ENCODE peak calls at places on chromosomes 16 and 17, in eight cellular contexts. One of them, this sample, is unnamed.
A peak's percentile ranks its signal among the peaks of the same experiment; 100 is the strongest.

GRCh38 chr17:62870581-62870964 is 62.5 kb upstream of the MARCHF10 start:
- DNase-seq in NCI-H2081: no peak
- DNase-seq in putamen: no peak
- DNase-seq in activated naive CD8-positive, alpha-beta T cell treated with anti-CD3 and anti-CD28 coated beads, Interleukin-2, amount 50 U/mL, for 24 hours: no peak
- DNase-seq in hypothalamus: no peak
- DNase-seq in endothelial cell: no peak
- DNase-seq in amniotic stem cell: no peak
- DNase-seq in NCI-H1694: peak; percentile 70
- DNase-seq in this sample: no peak

GRCh38 chr16:52552643-52553042 is 5.7 kb upstream of the TOX3 start:
- DNase-seq in amniotic stem cell: no peak
- DNase-seq in hypothalamus: no peak
- DNase-seq in putamen: no peak
- DNase-seq in activated naive CD8-positive, alpha-beta T cell treated with anti-CD3 and anti-CD28 coated beads, Interleukin-2, amount 50 U/mL, for 24 hours: no peak
- DNase-seq in NCI-H2081: peak; percentile 54
- DNase-seq in endothelial cell: no peak
- DNase-seq in NCI-H1694: no peak
- DNase-seq in this sample: no peak

GRCh38 chr16:24645739-24646645 is 83.5 kb upstream of the TNRC6A start:
- DNase-seq in activated naive CD8-positive, alpha-beta T cell treated with anti-CD3 and anti-CD28 coated beads, Interleukin-2, amount 50 U/mL, for 24 hours: no peak
- DNase-seq in endothelial cell: no peak
- DNase-seq in amniotic stem cell: peak; percentile 97
- DNase-seq in putamen: no peak
- DNase-seq in hypothalamus: no peak
- DNase-seq in NCI-H1694: peak; percentile 2
- DNase-seq in NCI-H2081: no peak
- DNase-seq in this sample: no peak

GRCh38 chr16:15716694-15717447 is 66.8 kb downstream of the NDE1 start:
- DNase-seq in hypothalamus: no peak
- DNase-seq in activated naive CD8-positive, alpha-beta T cell treated with anti-CD3 and anti-CD28 coated beads, Interleukin-2, amount 50 U/mL, for 24 hours: no peak
- DNase-seq in NCI-H2081: no peak
- DNase-seq in amniotic stem cell: no peak
- DNase-seq in endothelial cell: no peak
- DNase-seq in NCI-H1694: no peak
- DNase-seq in putamen: no peak
- DNase-seq in this sample: no peak

GRCh38 chr17:48816774-48817590 is at the start of gene TTLL6:
- DNase-seq in endothelial cell: peak; percentile 70
- DNase-seq in amniotic stem cell: no peak
- DNase-seq in NCI-H2081: peak; percentile 99
- DNase-seq in hypothalamus: peak; percentile 9
- DNase-seq in activated naive CD8-positive, alpha-beta T cell treated with anti-CD3 and anti-CD28 coated beads, Interleukin-2, amount 50 U/mL, for 24 hours: peak; percentile 65
- DNase-seq in putamen: peak; percentile 45
- DNase-seq in NCI-H1694: peak; percentile 79
- DNase-seq in this sample: no peak

GRCh38 chr16:57115504-57116182 is 23.3 kb downstream of the CPNE2 start:
- DNase-seq in NCI-H2081: peak; percentile 13
- DNase-seq in endothelial cell: no peak
- DNase-seq in NCI-H1694: no peak
- DNase-seq in putamen: peak; percentile 96
- DNase-seq in amniotic stem cell: no peak
- DNase-seq in activated naive CD8-positive, alpha-beta T cell treated with anti-CD3 and anti-CD28 coated beads, Interleukin-2, amount 50 U/mL, for 24 hours: no peak
- DNase-seq in hypothalamus: peak; percentile 76
- DNase-seq in this sample: no peak

GRCh38 chr16:84334058-84334457 is 34.3 kb upstream of the ATP2C2 start:
- DNase-seq in activated naive CD8-positive, alpha-beta T cell treated with anti-CD3 and anti-CD28 coated beads, Interleukin-2, amount 50 U/mL, for 24 hours: no peak
- DNase-seq in putamen: no peak
- DNase-seq in endothelial cell: no peak
- DNase-seq in NCI-H1694: no peak
- DNase-seq in hypothalamus: no peak
- DNase-seq in NCI-H2081: no peak
- DNase-seq in amniotic stem cell: no peak
- DNase-seq in this sample: no peak

GRCh38 chr16:28264656-28265055 is 27.7 kb upstream of the SBK1 start:
- DNase-seq in NCI-H2081: no peak
- DNase-seq in hypothalamus: no peak
- DNase-seq in amniotic stem cell: no peak
- DNase-seq in endothelial cell: no peak
- DNase-seq in activated naive CD8-positive, alpha-beta T cell treated with anti-CD3 and anti-CD28 coated beads, Interleukin-2, amount 50 U/mL, for 24 hours: no peak
- DNase-seq in putamen: no peak
- DNase-seq in NCI-H1694: no peak
- DNase-seq in this sample: no peak

GRCh38 chr16:68069511-68070248 is 15.5 kb upstream of the NFATC3 start:
- DNase-seq in NCI-H2081: no peak
- DNase-seq in amniotic stem cell: no peak
- DNase-seq in NCI-H1694: peak; percentile 28
- DNase-seq in putamen: no peak
- DNase-seq in activated naive CD8-positive, alpha-beta T cell treated with anti-CD3 and anti-CD28 coated beads, Interleukin-2, amount 50 U/mL, for 24 hours: no peak
- DNase-seq in hypothalamus: no peak
- DNase-seq in endothelial cell: no peak
- DNase-seq in this sample: no peak

GRCh38 chr17:76252040-76252954 is 12.0 kb upstream of the RNF157 start:
- DNase-seq in NCI-H2081: no peak
- DNase-seq in amniotic stem cell: peak; percentile 84
- DNase-seq in hypothalamus: no peak
- DNase-seq in putamen: no peak
- DNase-seq in activated naive CD8-positive, alpha-beta T cell treated with anti-CD3 and anti-CD28 coated beads, Interleukin-2, amount 50 U/mL, for 24 hours: peak; percentile 34
- DNase-seq in endothelial cell: no peak
- DNase-seq in NCI-H1694: no peak
- DNase-seq in this sample: peak; percentile 50

GRCh38 chr16:83903739-83904138 is 4.8 kb downstream of the MLYCD start:
- DNase-seq in activated naive CD8-positive, alpha-beta T cell treated with anti-CD3 and anti-CD28 coated beads, Interleukin-2, amount 50 U/mL, for 24 hours: no peak
- DNase-seq in NCI-H2081: no peak
- DNase-seq in hypothalamus: no peak
- DNase-seq in endothelial cell: no peak
- DNase-seq in putamen: no peak
- DNase-seq in amniotic stem cell: no peak
- DNase-seq in NCI-H1694: peak; percentile 54
- DNase-seq in this sample: no peak

GRCh38 chr17:79018045-79018695 is 5.8 kb upstream of the C1QTNF1 start:
- DNase-seq in putamen: no peak
- DNase-seq in hypothalamus: no peak
- DNase-seq in NCI-H1694: no peak
- DNase-seq in amniotic stem cell: no peak
- DNase-seq in endothelial cell: no peak
- DNase-seq in activated naive CD8-positive, alpha-beta T cell treated with anti-CD3 and anti-CD28 coated beads, Interleukin-2, amount 50 U/mL, for 24 hours: no peak
- DNase-seq in NCI-H2081: no peak
- DNase-seq in this sample: no peak

GRCh38 chr16:77183137-77183536 is 7.9 kb upstream of the MON1B start:
- DNase-seq in putamen: no peak
- DNase-seq in activated naive CD8-positive, alpha-beta T cell treated with anti-CD3 and anti-CD28 coated beads, Interleukin-2, amount 50 U/mL, for 24 hours: no peak
- DNase-seq in hypothalamus: no peak
- DNase-seq in endothelial cell: no peak
- DNase-seq in NCI-H1694: no peak
- DNase-seq in amniotic stem cell: no peak
- DNase-seq in NCI-H2081: no peak
- DNase-seq in this sample: no peak

GRCh38 chr17:14730821-14731220 is 429.9 kb downstream of the HS3ST3B1 start:
- DNase-seq in activated naive CD8-positive, alpha-beta T cell treated with anti-CD3 and anti-CD28 coated beads, Interleukin-2, amount 50 U/mL, for 24 hours: no peak
- DNase-seq in hypothalamus: no peak
- DNase-seq in endothelial cell: no peak
- DNase-seq in NCI-H1694: no peak
- DNase-seq in putamen: no peak
- DNase-seq in amniotic stem cell: no peak
- DNase-seq in NCI-H2081: no peak
- DNase-seq in this sample: no peak

GRCh38 chr16:12323007-12323699 is 346.6 kb downstream of the SNX29 start:
- DNase-seq in putamen: no peak
- DNase-seq in amniotic stem cell: no peak
- DNase-seq in hypothalamus: no peak
- DNase-seq in NCI-H1694: no peak
- DNase-seq in activated naive CD8-positive, alpha-beta T cell treated with anti-CD3 and anti-CD28 coated beads, Interleukin-2, amount 50 U/mL, for 24 hours: peak; percentile 38
- DNase-seq in NCI-H2081: no peak
- DNase-seq in endothelial cell: no peak
- DNase-seq in this sample: no peak

GRCh38 chr17:52157161-52157560 is 1.4 kb downstream of the CA10 start:
- DNase-seq in amniotic stem cell: no peak
- DNase-seq in endothelial cell: no peak
- DNase-seq in NCI-H1694: peak; percentile 56
- DNase-seq in activated naive CD8-positive, alpha-beta T cell treated with anti-CD3 and anti-CD28 coated beads, Interleukin-2, amount 50 U/mL, for 24 hours: no peak
- DNase-seq in hypothalamus: no peak
- DNase-seq in putamen: no peak
- DNase-seq in NCI-H2081: no peak
- DNase-seq in this sample: no peak

GRCh38 chr17:77491921-77492445 is 351.2 kb downstream of the SEC14L1 start:
- DNase-seq in activated naive CD8-positive, alpha-beta T cell treated with anti-CD3 and anti-CD28 coated beads, Interleukin-2, amount 50 U/mL, for 24 hours: no peak
- DNase-seq in endothelial cell: no peak
- DNase-seq in putamen: no peak
- DNase-seq in NCI-H1694: no peak
- DNase-seq in amniotic stem cell: no peak
- DNase-seq in hypothalamus: no peak
- DNase-seq in NCI-H2081: no peak
- DNase-seq in this sample: no peak

GRCh38 chr17:42967925-42968324 is 3.7 kb upstream of the AARSD1 start:
- DNase-seq in putamen: no peak
- DNase-seq in endothelial cell: no peak
- DNase-seq in hypothalamus: no peak
- DNase-seq in NCI-H1694: no peak
- DNase-seq in activated naive CD8-positive, alpha-beta T cell treated with anti-CD3 and anti-CD28 coated beads, Interleukin-2, amount 50 U/mL, for 24 hours: no peak
- DNase-seq in NCI-H2081: no peak
- DNase-seq in amniotic stem cell: no peak
- DNase-seq in this sample: no peak

GRCh38 chr16:84836234-84836647 is 16.5 kb downstream of the CRISPLD2 start:
- DNase-seq in putamen: no peak
- DNase-seq in activated naive CD8-positive, alpha-beta T cell treated with anti-CD3 and anti-CD28 coated beads, Interleukin-2, amount 50 U/mL, for 24 hours: no peak
- DNase-seq in hypothalamus: no peak
- DNase-seq in amniotic stem cell: peak; percentile 98
- DNase-seq in NCI-H2081: no peak
- DNase-seq in NCI-H1694: no peak
- DNase-seq in endothelial cell: peak; percentile 41
- DNase-seq in this sample: no peak

GRCh38 chr17:80926601-80927250 is 64.9 kb upstream of the CHMP6 start:
- DNase-seq in endothelial cell: no peak
- DNase-seq in amniotic stem cell: no peak
- DNase-seq in hypothalamus: no peak
- DNase-seq in putamen: no peak
- DNase-seq in activated naive CD8-positive, alpha-beta T cell treated with anti-CD3 and anti-CD28 coated beads, Interleukin-2, amount 50 U/mL, for 24 hours: no peak
- DNase-seq in NCI-H2081: no peak
- DNase-seq in NCI-H1694: no peak
- DNase-seq in this sample: no peak

GRCh38 chr17:76132574-76133338 is 8.3 kb downstream of the FOXJ1 start:
- DNase-seq in putamen: no peak
- DNase-seq in endothelial cell: no peak
- DNase-seq in NCI-H1694: no peak
- DNase-seq in NCI-H2081: peak; percentile 92
- DNase-seq in activated naive CD8-positive, alpha-beta T cell treated with anti-CD3 and anti-CD28 coated beads, Interleukin-2, amount 50 U/mL, for 24 hours: no peak
- DNase-seq in hypothalamus: no peak
- DNase-seq in amniotic stem cell: no peak
- DNase-seq in this sample: no peak

GRCh38 chr17:12599185-12599920 is 66.3 kb upstream of the MYOCD start:
- DNase-seq in activated naive CD8-positive, alpha-beta T cell treated with anti-CD3 and anti-CD28 coated beads, Interleukin-2, amount 50 U/mL, for 24 hours: no peak
- DNase-seq in putamen: no peak
- DNase-seq in endothelial cell: no peak
- DNase-seq in amniotic stem cell: peak; percentile 9
- DNase-seq in hypothalamus: no peak
- DNase-seq in NCI-H2081: no peak
- DNase-seq in NCI-H1694: no peak
- DNase-seq in this sample: no peak

GRCh38 chr16:8577678-8578304 is 12.5 kb downstream of the TMEM114 start:
- DNase-seq in amniotic stem cell: no peak
- DNase-seq in putamen: no peak
- DNase-seq in activated naive CD8-positive, alpha-beta T cell treated with anti-CD3 and anti-CD28 coated beads, Interleukin-2, amount 50 U/mL, for 24 hours: no peak
- DNase-seq in NCI-H2081: no peak
- DNase-seq in endothelial cell: no peak
- DNase-seq in NCI-H1694: no peak
- DNase-seq in hypothalamus: no peak
- DNase-seq in this sample: no peak

GRCh38 chr16:27226476-27226875 is 23.1 kb downstream of the KDM8 start:
- DNase-seq in NCI-H1694: no peak
- DNase-seq in NCI-H2081: peak; percentile 34
- DNase-seq in endothelial cell: no peak
- DNase-seq in hypothalamus: no peak
- DNase-seq in activated naive CD8-positive, alpha-beta T cell treated with anti-CD3 and anti-CD28 coated beads, Interleukin-2, amount 50 U/mL, for 24 hours: no peak
- DNase-seq in amniotic stem cell: no peak
- DNase-seq in putamen: no peak
- DNase-seq in this sample: no peak